ENCODE peak calls at places on chromosomes 11 and 22, in six cellular contexts. One of them, this sample, is unnamed.

GRCh38 chr11:59801981-59802638 is 8.5 kb downstream of the MRPL16 start:
- DNase-seq in RWPE1: no peak
- DNase-seq in tibial nerve: peak
- DNase-seq in GM06990: no peak
- DNase-seq in fibroblast of the aortic adventitia: no peak
- DNase-seq in cardiac fibroblast: peak
- DNase-seq in this sample: no peak

GRCh38 chr11:44681698-44682097 is 45.1 kb upstream of the TSPAN18 start:
- DNase-seq in RWPE1: peak
- DNase-seq in tibial nerve: no peak
- DNase-seq in GM06990: no peak
- DNase-seq in fibroblast of the aortic adventitia: peak
- DNase-seq in cardiac fibroblast: peak
- DNase-seq in this sample: no peak

GRCh38 chr11:18722293-18722637 is 3.7 kb downstream of the IGSF22 start:
- DNase-seq in RWPE1: no peak
- DNase-seq in tibial nerve: no peak
- DNase-seq in GM06990: no peak
- DNase-seq in fibroblast of the aortic adventitia: no peak
- DNase-seq in cardiac fibroblast: no peak
- DNase-seq in this sample: no peak

GRCh38 chr11:58028687-58029411 is 1.9 kb upstream of the OR6Q1 start:
- DNase-seq in RWPE1: no peak
- DNase-seq in tibial nerve: peak
- DNase-seq in GM06990: no peak
- DNase-seq in fibroblast of the aortic adventitia: peak
- DNase-seq in cardiac fibroblast: peak
- DNase-seq in this sample: no peak

GRCh38 chr11:18455686-18456372 is at the start of gene LDHAL6A:
- DNase-seq in RWPE1: no peak
- DNase-seq in tibial nerve: no peak
- DNase-seq in GM06990: peak
- DNase-seq in fibroblast of the aortic adventitia: no peak
- DNase-seq in cardiac fibroblast: no peak
- DNase-seq in this sample: no peak

GRCh38 chr11:16338397-16338796 is 17.9 kb downstream of the SOX6 start:
- DNase-seq in RWPE1: no peak
- DNase-seq in tibial nerve: no peak
- DNase-seq in GM06990: no peak
- DNase-seq in fibroblast of the aortic adventitia: no peak
- DNase-seq in cardiac fibroblast: peak
- DNase-seq in this sample: no peak

GRCh38 chr11:85685820-85686459 is at the start of gene CCDC89:
- DNase-seq in RWPE1: no peak
- DNase-seq in tibial nerve: peak
- DNase-seq in GM06990: no peak
- DNase-seq in fibroblast of the aortic adventitia: peak
- DNase-seq in cardiac fibroblast: peak
- DNase-seq in this sample: no peak

GRCh38 chr22:45491841-45492240 is 10.8 kb upstream of the FBLN1 start:
- DNase-seq in RWPE1: no peak
- DNase-seq in tibial nerve: no peak
- DNase-seq in GM06990: no peak
- DNase-seq in fibroblast of the aortic adventitia: no peak
- DNase-seq in cardiac fibroblast: no peak
- DNase-seq in this sample: no peak

GRCh38 chr22:26681395-26681821 is 24.0 kb downstream of the MIAT start:
- DNase-seq in RWPE1: no peak
- DNase-seq in tibial nerve: no peak
- DNase-seq in GM06990: no peak
- DNase-seq in fibroblast of the aortic adventitia: peak
- DNase-seq in cardiac fibroblast: peak
- DNase-seq in this sample: no peak

GRCh38 chr11:96045622-96046456 is 121.9 kb upstream of the MTMR2 start:
- DNase-seq in RWPE1: no peak
- DNase-seq in tibial nerve: peak
- DNase-seq in GM06990: no peak
- DNase-seq in fibroblast of the aortic adventitia: peak
- DNase-seq in cardiac fibroblast: peak
- DNase-seq in this sample: no peak

GRCh38 chr11:70128435-70128906 is 50.4 kb downstream of the ANO1 start:
- DNase-seq in RWPE1: no peak
- DNase-seq in tibial nerve: no peak
- DNase-seq in GM06990: no peak
- DNase-seq in fibroblast of the aortic adventitia: no peak
- DNase-seq in cardiac fibroblast: no peak
- DNase-seq in this sample: no peak

GRCh38 chr11:60307507-60308195 is 19.4 kb upstream of the MS4A6E start:
- DNase-seq in RWPE1: no peak
- DNase-seq in tibial nerve: no peak
- DNase-seq in GM06990: no peak
- DNase-seq in fibroblast of the aortic adventitia: no peak
- DNase-seq in cardiac fibroblast: no peak
- DNase-seq in this sample: no peak

GRCh38 chr11:126195119-126195518 is 16.3 kb downstream of the RPUSD4 start:
- DNase-seq in RWPE1: no peak
- DNase-seq in tibial nerve: no peak
- DNase-seq in GM06990: no peak
- DNase-seq in fibroblast of the aortic adventitia: no peak
- DNase-seq in cardiac fibroblast: no peak
- DNase-seq in this sample: no peak

GRCh38 chr11:46504817-46505613 is 88.8 kb downstream of the AMBRA1 start:
- DNase-seq in RWPE1: no peak
- DNase-seq in tibial nerve: no peak
- DNase-seq in GM06990: peak
- DNase-seq in fibroblast of the aortic adventitia: peak
- DNase-seq in cardiac fibroblast: no peak
- DNase-seq in this sample: no peak

GRCh38 chr11:87421422-87421821 is 383.7 kb downstream of the TMEM135 start:
- DNase-seq in RWPE1: peak
- DNase-seq in tibial nerve: peak
- DNase-seq in GM06990: peak
- DNase-seq in fibroblast of the aortic adventitia: peak
- DNase-seq in cardiac fibroblast: peak
- DNase-seq in this sample: peak

GRCh38 chr11:60005360-60005759 is 11.6 kb upstream of the OOSP4B start:
- DNase-seq in RWPE1: no peak
- DNase-seq in tibial nerve: no peak
- DNase-seq in GM06990: no peak
- DNase-seq in fibroblast of the aortic adventitia: no peak
- DNase-seq in cardiac fibroblast: no peak
- DNase-seq in this sample: no peak

GRCh38 chr11:65695459-65696241 is 16.4 kb upstream of the KAT5 start:
- DNase-seq in RWPE1: no peak
- DNase-seq in tibial nerve: no peak
- DNase-seq in GM06990: no peak
- DNase-seq in fibroblast of the aortic adventitia: peak
- DNase-seq in cardiac fibroblast: peak
- DNase-seq in this sample: no peak

GRCh38 chr22:39205344-39206021 is 39.3 kb downstream of the PDGFB start:
- DNase-seq in RWPE1: peak
- DNase-seq in tibial nerve: no peak
- DNase-seq in GM06990: peak
- DNase-seq in fibroblast of the aortic adventitia: peak
- DNase-seq in cardiac fibroblast: peak
- DNase-seq in this sample: no peak

GRCh38 chr11:123543796-123544195 is 110.6 kb downstream of the SCN3B start:
- DNase-seq in RWPE1: peak
- DNase-seq in tibial nerve: no peak
- DNase-seq in GM06990: no peak
- DNase-seq in fibroblast of the aortic adventitia: peak
- DNase-seq in cardiac fibroblast: peak
- DNase-seq in this sample: no peak

GRCh38 chr22:36052505-36052941 is 23.9 kb upstream of the RBFOX2 start:
- DNase-seq in RWPE1: peak
- DNase-seq in tibial nerve: no peak
- DNase-seq in GM06990: no peak
- DNase-seq in fibroblast of the aortic adventitia: no peak
- DNase-seq in cardiac fibroblast: peak
- DNase-seq in this sample: no peak

GRCh38 chr22:45268958-45269844 is 15.5 kb upstream of the UPK3A start:
- DNase-seq in RWPE1: peak
- DNase-seq in tibial nerve: peak
- DNase-seq in GM06990: peak
- DNase-seq in fibroblast of the aortic adventitia: peak
- DNase-seq in cardiac fibroblast: peak
- DNase-seq in this sample: peak

GRCh38 chr11:124873980-124874379 is 8.7 kb downstream of the ROBO3 start:
- DNase-seq in RWPE1: no peak
- DNase-seq in tibial nerve: no peak
- DNase-seq in GM06990: no peak
- DNase-seq in fibroblast of the aortic adventitia: no peak
- DNase-seq in cardiac fibroblast: no peak
- DNase-seq in this sample: no peak

GRCh38 chr11:12090061-12090572 is 20.3 kb upstream of the MICAL2 start:
- DNase-seq in RWPE1: peak
- DNase-seq in tibial nerve: no peak
- DNase-seq in GM06990: no peak
- DNase-seq in fibroblast of the aortic adventitia: peak
- DNase-seq in cardiac fibroblast: peak
- DNase-seq in this sample: no peak

DNA sequence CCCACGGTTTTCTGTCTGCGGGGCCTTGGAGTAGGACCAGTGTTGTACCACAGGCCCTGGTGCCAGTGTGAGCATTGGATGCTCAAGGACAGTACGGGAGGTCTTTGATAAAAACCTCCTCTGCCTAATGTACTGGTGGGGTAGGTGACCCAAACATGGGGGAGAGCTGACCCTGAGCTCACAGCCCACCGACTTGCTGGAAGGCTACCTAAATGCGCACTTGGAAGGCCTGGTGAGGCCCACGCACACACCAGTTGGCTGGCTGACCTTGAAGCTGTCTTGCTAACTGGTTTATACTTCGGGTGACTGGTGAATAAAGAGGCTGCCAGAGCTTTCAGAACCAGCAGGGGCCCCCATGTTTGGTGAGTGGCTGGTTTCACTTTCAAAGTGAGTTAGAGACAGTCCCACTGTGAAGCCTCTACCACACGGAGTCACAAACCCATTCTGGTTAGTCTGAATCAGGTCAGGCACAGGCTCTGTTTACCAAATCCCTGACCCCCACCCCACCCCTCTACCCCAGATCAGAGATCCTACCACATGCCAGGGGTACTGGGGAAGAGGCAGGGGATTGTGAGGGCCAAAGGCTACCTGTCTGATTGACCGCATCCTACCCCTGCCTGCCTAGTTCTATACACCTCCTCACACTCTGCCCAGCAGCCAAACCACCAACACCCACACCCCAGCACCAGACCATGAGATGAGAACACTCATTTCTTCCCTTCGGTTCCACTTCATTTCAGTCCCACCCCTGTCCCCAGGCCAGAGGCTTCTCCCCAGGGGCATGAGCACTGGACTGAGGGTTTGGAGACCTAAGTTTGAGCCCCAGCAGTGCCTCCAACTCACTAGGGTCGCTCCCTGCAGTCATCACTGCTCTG is 12.7 kb upstream of the IL2RB start:
- DNase-seq in RWPE1: no peak
- DNase-seq in tibial nerve: no peak
- DNase-seq in GM06990: peak
- DNase-seq in fibroblast of the aortic adventitia: no peak
- DNase-seq in cardiac fibroblast: no peak
- DNase-seq in this sample: no peak
- TF ChIP-seq CTCF in RWPE1: no peak
- TF ChIP-seq CTCF in tibial nerve: no peak
- TF ChIP-seq CTCF in GM06990: peak
- TF ChIP-seq CTCF in fibroblast of the aortic adventitia: no peak
- TF ChIP-seq CTCF in cardiac fibroblast: no peak
- TF ChIP-seq CTCF in this sample: no peak

GRCh38 chr11:597166-597725 is 18.5 kb downstream of the IRF7 start:
- DNase-seq in RWPE1: no peak
- DNase-seq in tibial nerve: no peak
- DNase-seq in GM06990: no peak
- DNase-seq in fibroblast of the aortic adventitia: no peak
- DNase-seq in cardiac fibroblast: no peak
- DNase-seq in this sample: no peak
- TF ChIP-seq CTCF in RWPE1: no peak
- TF ChIP-seq CTCF in tibial nerve: no peak
- TF ChIP-seq CTCF in GM06990: peak
- TF ChIP-seq CTCF in fibroblast of the aortic adventitia: no peak
- TF ChIP-seq CTCF in cardiac fibroblast: peak
- TF ChIP-seq CTCF in this sample: peak

DNA sequence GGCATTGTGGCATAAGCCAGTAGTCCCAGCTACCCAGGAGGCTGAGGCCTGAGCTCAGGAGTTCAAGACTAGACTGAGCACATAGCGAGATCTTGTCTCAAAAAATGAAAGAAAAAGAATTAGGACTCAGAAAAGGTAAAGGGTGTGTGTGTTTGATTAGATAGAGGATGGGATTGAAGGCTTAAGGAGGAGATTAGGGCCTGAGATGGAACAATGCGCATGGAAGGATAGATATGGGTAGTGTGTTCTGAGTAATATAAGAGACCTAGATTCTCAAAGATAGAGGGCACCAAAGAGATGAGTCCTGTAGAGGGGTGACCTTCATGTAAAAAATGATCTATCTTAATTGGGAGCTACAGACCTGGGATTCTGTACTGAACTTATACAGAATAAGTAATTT is 17.3 kb upstream of the RAB30 start:
- DNase-seq in RWPE1: no peak
- DNase-seq in tibial nerve: no peak
- DNase-seq in GM06990: no peak
- DNase-seq in fibroblast of the aortic adventitia: no peak
- DNase-seq in cardiac fibroblast: no peak
- DNase-seq in this sample: no peak
- TF ChIP-seq CTCF in RWPE1: no peak
- TF ChIP-seq CTCF in tibial nerve: no peak
- TF ChIP-seq CTCF in GM06990: no peak
- TF ChIP-seq CTCF in fibroblast of the aortic adventitia: no peak
- TF ChIP-seq CTCF in cardiac fibroblast: peak
- TF ChIP-seq CTCF in this sample: no peak

GRCh38 chr11:114569781-114570180 is 10.1 kb upstream of the NXPE1 start:
- DNase-seq in RWPE1: no peak
- DNase-seq in tibial nerve: no peak
- DNase-seq in GM06990: no peak
- DNase-seq in fibroblast of the aortic adventitia: no peak
- DNase-seq in cardiac fibroblast: no peak
- DNase-seq in this sample: no peak

GRCh38 chr11:114566273-114566672 is 6.6 kb upstream of the NXPE1 start:
- DNase-seq in RWPE1: no peak
- DNase-seq in tibial nerve: no peak
- DNase-seq in GM06990: no peak
- DNase-seq in fibroblast of the aortic adventitia: no peak
- DNase-seq in cardiac fibroblast: no peak
- DNase-seq in this sample: no peak

DNA sequence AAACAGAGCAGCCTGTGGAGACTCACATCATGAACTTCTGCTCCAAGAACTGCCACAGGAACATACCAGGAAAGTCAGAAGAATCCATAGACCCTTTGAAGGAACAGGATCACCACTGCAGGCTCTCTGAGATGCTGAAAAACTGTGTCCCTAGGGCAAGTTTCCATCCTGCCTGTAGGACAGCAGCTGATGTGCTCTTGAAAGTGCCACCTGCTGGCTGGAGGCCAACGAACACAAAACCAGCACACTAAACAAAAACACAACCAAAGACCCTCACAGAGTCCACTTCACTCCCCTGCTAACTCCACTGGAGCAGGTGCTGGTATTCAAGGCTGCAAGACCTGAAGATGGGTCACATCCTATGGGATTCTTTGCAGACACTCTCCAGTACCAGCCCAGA is 12.0 kb upstream of the NXPE1 start:
- DNase-seq in RWPE1: no peak
- DNase-seq in tibial nerve: no peak
- DNase-seq in GM06990: no peak
- DNase-seq in fibroblast of the aortic adventitia: no peak
- DNase-seq in cardiac fibroblast: no peak
- DNase-seq in this sample: no peak
- TF ChIP-seq CTCF in RWPE1: no peak
- TF ChIP-seq CTCF in tibial nerve: no peak
- TF ChIP-seq CTCF in GM06990: no peak
- TF ChIP-seq CTCF in fibroblast of the aortic adventitia: no peak
- TF ChIP-seq CTCF in cardiac fibroblast: no peak
- TF ChIP-seq CTCF in this sample: no peak